ENCODE peak calls at places on chromosomes 3 and 15, in ten cellular contexts. C is stimulated activated CD8-positive, alpha-beta memory T cell treated with anti-CD3 and anti-CD28 coated beads, Interleukin-7, amount 100 ng/mL, for 1 hour; Y is activated T-helper 1 cell treated with anti-CD3 and anti-CD28 coated beads, Interleukin-2, amount 50 U/mL, for 16 hours; M is amniotic epithelial cell; L is heart left ventricle; W is A549; F is HFF-Myc; G is RWPE1; T is T-cell; J is hippocampal formation. U is an unnamed sample.

GRCh38 chr3:137204409-137204808 is 246.6 kb downstream of the IL20RB start:
- DNase-seq in C (no peak), Y (no peak), M (no peak), L (no peak), W (no peak), F (no peak), G (no peak), T (no peak), J (no peak), U (no peak)

GRCh38 chr15:28021281-28022039 is 77.7 kb downstream of the OCA2 start:
- DNase-seq in C (no peak), Y (no peak), M (peak; percentile 67), L (peak; percentile 34), W (peak; percentile 38), F (peak; percentile 10), G (peak; percentile 37), T (no peak), J (peak; percentile 39), U (peak; percentile 61)

GRCh38 chr3:150798122-150798618 is 35.2 kb upstream of the SIAH2 start:
- DNase-seq in C (no peak), Y (no peak), M (peak; percentile 8), L (no peak), W (no peak), F (no peak), G (no peak), T (no peak), J (no peak), U (peak; percentile 11)

GRCh38 chr15:56295433-56295832 is 51.8 kb upstream of the RFX7 start:
- DNase-seq in C (no peak), Y (no peak), M (no peak), L (no peak), W (no peak), F (no peak), G (no peak), T (no peak), J (no peak), U (no peak)

GRCh38 chr3:151146731-151147091 is 56.3 kb downstream of the GPR171 start:
- DNase-seq in C (no peak), Y (no peak), M (no peak), L (no peak), W (no peak), F (no peak), G (no peak), T (no peak), J (no peak), U (no peak)

GRCh38 chr15:73856458-73857192 is 16.7 kb upstream of the TBC1D21 start:
- DNase-seq in C (no peak), Y (no peak), M (no peak), L (no peak), W (no peak), F (no peak), G (no peak), T (no peak), J (no peak), U (no peak)

GRCh38 chr15:74543583-74543982 is 2.6 kb downstream of the ARID3B start:
- DNase-seq in C (no peak), Y (peak; percentile 6), M (no peak), L (no peak), W (no peak), F (no peak), G (no peak), T (no peak), J (no peak), U (no peak)

GRCh38 chr3:166013073-166013679 is 176.0 kb upstream of the BCHE start:
- DNase-seq in C (no peak), Y (no peak), M (peak; percentile 56), L (no peak), W (peak; percentile 3), F (no peak), G (peak; percentile 10), T (no peak), J (no peak), U (peak; percentile 55)

GRCh38 chr3:185677146-185677829 is 91.2 kb downstream of the SENP2 start:
- DNase-seq in C (no peak), Y (no peak), M (peak; percentile 75), L (no peak), W (peak; percentile 62), F (peak; percentile 67), G (peak; percentile 73), T (no peak), J (no peak), U (peak; percentile 69)

GRCh38 chr15:69562564-69562963 is 109.9 kb downstream of the RPLP1 start:
- DNase-seq in C (no peak), Y (no peak), M (no peak), L (no peak), W (no peak), F (no peak), G (no peak), T (no peak), J (no peak), U (no peak)

GRCh38 chr3:133457465-133458067 is 57.7 kb downstream of the BFSP2 start:
- DNase-seq in C (no peak), Y (no peak), M (no peak), L (no peak), W (no peak), F (no peak), G (no peak), T (no peak), J (no peak), U (no peak)

GRCh38 chr15:59005579-59005978 is 18.1 kb downstream of the RNF111 start:
- DNase-seq in C (no peak), Y (no peak), M (no peak), L (no peak), W (no peak), F (no peak), G (no peak), T (no peak), J (no peak), U (no peak)

GRCh38 chr3:66418432-66419052 is 82.3 kb downstream of the LRIG1 start:
- DNase-seq in C (no peak), Y (no peak), M (no peak), L (no peak), W (no peak), F (no peak), G (no peak), T (no peak), J (peak; percentile 73), U (no peak)

GRCh38 chr3:71724584-71725278 is 471 bp downstream of the EIF4E3 start:
- DNase-seq in C (no peak), Y (no peak), M (no peak), L (peak; percentile 38), W (peak; percentile 44), F (no peak), G (peak; percentile 14), T (peak; percentile 9), J (peak; percentile 39), U (no peak)

GRCh38 chr15:62752687-62753517 is 289.6 kb upstream of the TPM1 start:
- DNase-seq in C (no peak), Y (no peak), M (no peak), L (no peak), W (no peak), F (no peak), G (no peak), T (no peak), J (no peak), U (peak; percentile 18)

GRCh38 chr3:100725935-100726334 is 16.6 kb downstream of the TFG start:
- DNase-seq in C (no peak), Y (no peak), M (no peak), L (no peak), W (no peak), F (no peak), G (no peak), T (no peak), J (no peak), U (no peak)